ENCODE peak calls at places on chromosomes 3 and 15, in ten cellular contexts. E is transverse colon, G is spleen, L is SK-N-SH, Y is HL-60, B is Panc1, A is stomach, R is breast epithelium, U is HCT116, F is HepG2. K is an unnamed sample.

GRCh38 chr3:190005343-190006113 is 115.2 kb downstream of the P3H2 start:
- DNase-seq in E (no peak), G (no peak), L (no peak), Y (no peak), B (no peak), A (no peak), R (no peak), U (no peak), F (no peak), K (no peak)

GRCh38 chr3:66817946-66818557 is 180.1 kb upstream of the KBTBD8 start:
- DNase-seq in E (no peak), G (no peak), L (no peak), Y (no peak), B (no peak), A (no peak), R (no peak), U (no peak), F (no peak), K (no peak)

GRCh38 chr15:101159096-101159935 is 92.5 kb downstream of the CHSY1 start:
- DNase-seq in E (no peak), G (peak; percentile 42), L (no peak), Y (peak; percentile 15), B (no peak), A (no peak), R (no peak), U (no peak), F (no peak), K (no peak)

GRCh38 chr15:62390793-62391543 is 225.9 kb upstream of the C2CD4B start:
- DNase-seq in E (peak; percentile 44), G (peak; percentile 80), L (peak; percentile 76), Y (peak; percentile 46), B (no peak), A (peak; percentile 43), R (no peak), U (no peak), F (peak; percentile 32), K (peak; percentile 32)

GRCh38 chr3:143208976-143209714 is 89.6 kb downstream of the CHST2 start:
- DNase-seq in E (no peak), G (no peak), L (no peak), Y (no peak), B (no peak), A (no peak), R (no peak), U (no peak), F (no peak), K (no peak)

GRCh38 chr3:67094769-67095168 is 96.7 kb downstream of the KBTBD8 start:
- DNase-seq in E (no peak), G (no peak), L (no peak), Y (no peak), B (no peak), A (no peak), R (no peak), U (no peak), F (no peak), K (peak; percentile 20)

GRCh38 chr15:78421241-78421994 is 16.6 kb upstream of the IREB2 start:
- DNase-seq in E (no peak), G (no peak), L (no peak), Y (no peak), B (no peak), A (no peak), R (no peak), U (no peak), F (no peak), K (no peak)

GRCh38 chr3:183254816-183255730 is 2.0 kb downstream of the B3GNT5 start:
- DNase-seq in E (no peak), G (no peak), L (no peak), Y (peak; percentile 32), B (no peak), A (peak; percentile 52), R (no peak), U (no peak), F (no peak), K (no peak)

GRCh38 chr15:101808201-101808600 is 3.8 kb upstream of the OR4F15 start:
- DNase-seq in E (no peak), G (no peak), L (no peak), Y (no peak), B (no peak), A (no peak), R (no peak), U (no peak), F (no peak), K (no peak)

GRCh38 chr3:169867584-169868211 is 2.0 kb downstream of the LRRC31 start:
- DNase-seq in E (no peak), G (no peak), L (no peak), Y (no peak), B (no peak), A (no peak), R (no peak), U (no peak), F (no peak), K (no peak)

GRCh38 chr3:14463330-14464216 is 61.2 kb downstream of the SLC6A6 start:
- DNase-seq in E (no peak), G (no peak), L (no peak), Y (no peak), B (no peak), A (no peak), R (no peak), U (no peak), F (no peak), K (no peak)

GRCh38 chr15:42151012-42151615 is 5.3 kb downstream of the PLA2G4F start:
- DNase-seq in E (no peak), G (peak; percentile 43), L (no peak), Y (no peak), B (no peak), A (no peak), R (no peak), U (no peak), F (no peak), K (no peak)

GRCh38 chr15:77048135-77048866 is 22.6 kb downstream of the TSPAN3 start:
- DNase-seq in E (no peak), G (no peak), L (no peak), Y (no peak), B (no peak), A (no peak), R (no peak), U (no peak), F (no peak), K (no peak)

GRCh38 chr15:78159395-78159794 is 10.2 kb downstream of the IDH3A start:
- DNase-seq in E (no peak), G (no peak), L (no peak), Y (no peak), B (no peak), A (no peak), R (no peak), U (no peak), F (no peak), K (no peak)

GRCh38 chr3:182795383-182795782 is 2.1 kb downstream of the ATP11B start:
- DNase-seq in E (peak; percentile 50), G (no peak), L (no peak), Y (peak; percentile 45), B (peak; percentile 17), A (no peak), R (no peak), U (no peak), F (no peak), K (peak; percentile 76)

GRCh38 chr3:141920701-141921100 is 44.3 kb downstream of the ATP1B3 start:
- DNase-seq in E (no peak), G (no peak), L (no peak), Y (no peak), B (no peak), A (no peak), R (no peak), U (no peak), F (no peak), K (no peak)

GRCh38 chr15:90599639-90600038 is 69.9 kb downstream of the CRTC3 start:
- DNase-seq in E (no peak), G (no peak), L (no peak), Y (no peak), B (no peak), A (no peak), R (no peak), U (no peak), F (no peak), K (no peak)

GRCh38 chr15:81910997-81911396 is 134.8 kb downstream of the MEX3B start:
- DNase-seq in E (no peak), G (no peak), L (no peak), Y (no peak), B (no peak), A (no peak), R (no peak), U (no peak), F (no peak), K (no peak)
- TF ChIP-seq POLR2AphosphoS5 in E (no peak), G (no peak), L (no peak), Y (no peak), B (no peak), A (no peak), R (no peak), U (no peak), F (no peak), K (no peak)

GRCh38 chr15:99442268-99442897 is 123.4 kb upstream of the MEF2A start:
- DNase-seq in E (peak; percentile 56), G (no peak), L (peak; percentile 31), Y (no peak), B (peak; percentile 46), A (peak; percentile 71), R (no peak), U (peak; percentile 35), F (no peak), K (peak; percentile 21)
- H3K27ac ChIP-seq in E (peak overlapping the region; percentile 52), G (peak overlapping the region; percentile 59), L (peak overlapping the region; percentile 65), Y (no peak overlapping the region), B (no peak overlapping the region), A (peak overlapping the region; percentile 55), R (peak overlapping the region; percentile 70), U (no peak overlapping the region), F (no peak overlapping the region), K (no peak overlapping the region)

DNA sequence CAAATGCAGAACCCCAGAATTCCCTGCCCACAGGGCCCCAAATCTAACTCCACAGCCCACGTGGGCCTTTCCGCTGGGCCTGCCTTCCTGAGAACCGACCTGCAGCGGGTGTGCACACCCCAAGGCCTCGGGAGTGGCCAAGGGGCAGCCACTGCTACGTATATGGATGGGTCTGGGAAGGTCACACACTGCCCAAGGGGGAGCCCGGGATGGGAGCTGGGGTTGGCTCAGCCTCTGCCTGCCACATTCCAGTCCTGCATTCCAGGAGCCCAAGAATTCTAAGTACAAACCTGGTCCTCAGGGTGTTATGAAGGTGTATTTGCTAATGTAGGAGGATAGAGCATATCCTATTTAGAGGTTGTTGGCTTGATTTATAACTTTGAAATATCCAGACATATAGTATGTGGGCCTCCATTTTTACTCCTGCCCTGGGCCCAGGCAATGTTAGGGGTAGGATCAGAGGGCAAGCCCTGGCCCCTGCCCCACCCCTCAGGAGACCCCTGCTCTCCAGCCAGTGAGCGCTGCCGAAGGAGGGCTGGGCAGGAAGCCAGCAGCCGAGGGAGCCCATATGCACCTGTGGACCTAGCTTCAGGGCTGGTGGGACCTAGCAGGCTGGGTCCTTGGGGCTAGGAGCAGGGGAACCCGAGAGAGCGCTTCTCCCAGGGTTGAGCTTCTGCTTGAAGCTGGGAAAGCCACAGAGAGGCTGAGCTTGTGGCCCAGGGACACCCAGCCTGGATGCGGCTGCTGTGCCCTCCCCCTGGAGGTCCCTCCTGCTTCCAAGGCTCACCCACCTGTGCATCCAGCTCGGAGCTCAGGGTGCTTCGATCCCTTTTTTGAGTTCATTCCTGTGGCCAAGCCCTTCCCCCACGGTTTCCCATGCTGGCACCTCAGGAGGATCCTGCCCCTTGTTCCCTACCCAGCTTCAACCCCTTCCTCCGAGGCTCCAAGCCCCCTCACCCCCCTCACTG is 20.8 kb upstream of the CYP11A1 start:
- DNase-seq in E (no peak), G (peak; percentile 76), L (no peak), Y (no peak), B (no peak), A (no peak), R (no peak), U (no peak), F (peak; percentile 43), K (no peak)
- TF ChIP-seq POLR2AphosphoS5 in E (no peak), G (peak; percentile 9), L (no peak), Y (no peak), B (no peak), A (no peak), R (no peak), U (no peak), F (no peak), K (no peak)

GRCh38 chr15:72070817-72071447 is 47.0 kb downstream of the MYO9A start:
- DNase-seq in E (no peak), G (no peak), L (no peak), Y (no peak), B (no peak), A (no peak), R (no peak), U (no peak), F (no peak), K (no peak)
- H3K27ac ChIP-seq in E (no peak overlapping the region), G (no peak overlapping the region), L (no peak overlapping the region), Y (no peak overlapping the region), B (no peak overlapping the region), A (no peak overlapping the region), R (no peak overlapping the region), U (no peak overlapping the region), F (no peak overlapping the region), K (no peak overlapping the region)

K was measured in prostate gland.